ENCODE peak calls at places on chromosomes 7 and 10, in ten cellular contexts. One of them, this sample, is unnamed.

GRCh38 chr10:112475565-112476233 is 28.7 kb downstream of the VTI1A start:
- DNase-seq in epithelial cell of esophagus: peak; percentile 5
- DNase-seq in foreskin fibroblast: peak; percentile 4
- DNase-seq in dorsolateral prefrontal cortex: no peak
- DNase-seq in left ventricle myocardium inferior: no peak
- DNase-seq in astrocyte of the spinal cord: peak; percentile 28
- DNase-seq in K562: no peak
- DNase-seq in Panc1: no peak
- DNase-seq in WTC11: no peak
- DNase-seq in activated CD8-positive, alpha-beta T cell treated with anti-CD3 and anti-CD28 coated beads for 36 hours: no peak
- DNase-seq in this sample: no peak

GRCh38 chr7:157466473-157467261 is 129.9 kb downstream of the DNAJB6 start:
- DNase-seq in epithelial cell of esophagus: no peak
- DNase-seq in foreskin fibroblast: no peak
- DNase-seq in dorsolateral prefrontal cortex: no peak
- DNase-seq in left ventricle myocardium inferior: no peak
- DNase-seq in astrocyte of the spinal cord: no peak
- DNase-seq in K562: no peak
- DNase-seq in Panc1: no peak
- DNase-seq in WTC11: no peak
- DNase-seq in activated CD8-positive, alpha-beta T cell treated with anti-CD3 and anti-CD28 coated beads for 36 hours: no peak
- DNase-seq in this sample: no peak

GRCh38 chr10:17474595-17474994 is 20.2 kb upstream of the ST8SIA6 start:
- DNase-seq in epithelial cell of esophagus: peak; percentile 23
- DNase-seq in foreskin fibroblast: no peak
- DNase-seq in dorsolateral prefrontal cortex: no peak
- DNase-seq in left ventricle myocardium inferior: no peak
- DNase-seq in astrocyte of the spinal cord: no peak
- DNase-seq in K562: peak; percentile 30
- DNase-seq in Panc1: no peak
- DNase-seq in WTC11: no peak
- DNase-seq in activated CD8-positive, alpha-beta T cell treated with anti-CD3 and anti-CD28 coated beads for 36 hours: no peak
- DNase-seq in this sample: no peak

GRCh38 chr7:2106920-2107319 is 125.8 kb downstream of the MAD1L1 start:
- DNase-seq in epithelial cell of esophagus: peak; percentile 95
- DNase-seq in foreskin fibroblast: no peak
- DNase-seq in dorsolateral prefrontal cortex: no peak
- DNase-seq in left ventricle myocardium inferior: peak; percentile 50
- DNase-seq in astrocyte of the spinal cord: peak; percentile 69
- DNase-seq in K562: no peak
- DNase-seq in Panc1: no peak
- DNase-seq in WTC11: no peak
- DNase-seq in activated CD8-positive, alpha-beta T cell treated with anti-CD3 and anti-CD28 coated beads for 36 hours: no peak
- DNase-seq in this sample: no peak

GRCh38 chr7:40822861-40823260 is 688.1 kb downstream of the SUGCT start:
- DNase-seq in epithelial cell of esophagus: no peak
- DNase-seq in foreskin fibroblast: no peak
- DNase-seq in dorsolateral prefrontal cortex: no peak
- DNase-seq in left ventricle myocardium inferior: no peak
- DNase-seq in astrocyte of the spinal cord: peak; percentile 34
- DNase-seq in K562: no peak
- DNase-seq in Panc1: no peak
- DNase-seq in WTC11: no peak
- DNase-seq in activated CD8-positive, alpha-beta T cell treated with anti-CD3 and anti-CD28 coated beads for 36 hours: no peak
- DNase-seq in this sample: no peak

GRCh38 chr10:112330607-112331160 is 43.2 kb upstream of the ACSL5 start:
- DNase-seq in epithelial cell of esophagus: no peak
- DNase-seq in foreskin fibroblast: no peak
- DNase-seq in dorsolateral prefrontal cortex: no peak
- DNase-seq in left ventricle myocardium inferior: no peak
- DNase-seq in astrocyte of the spinal cord: no peak
- DNase-seq in K562: no peak
- DNase-seq in Panc1: no peak
- DNase-seq in WTC11: no peak
- DNase-seq in activated CD8-positive, alpha-beta T cell treated with anti-CD3 and anti-CD28 coated beads for 36 hours: no peak
- DNase-seq in this sample: no peak

GRCh38 chr7:129773328-129773731 is 161.8 kb downstream of the NRF1 start:
- DNase-seq in epithelial cell of esophagus: no peak
- DNase-seq in foreskin fibroblast: no peak
- DNase-seq in dorsolateral prefrontal cortex: no peak
- DNase-seq in left ventricle myocardium inferior: no peak
- DNase-seq in astrocyte of the spinal cord: no peak
- DNase-seq in K562: no peak
- DNase-seq in Panc1: no peak
- DNase-seq in WTC11: no peak
- DNase-seq in activated CD8-positive, alpha-beta T cell treated with anti-CD3 and anti-CD28 coated beads for 36 hours: no peak
- DNase-seq in this sample: no peak

GRCh38 chr10:30348378-30348776 is 701 bp downstream of the MTPAP start:
- DNase-seq in epithelial cell of esophagus: peak; percentile 14
- DNase-seq in foreskin fibroblast: no peak
- DNase-seq in dorsolateral prefrontal cortex: no peak
- DNase-seq in left ventricle myocardium inferior: no peak
- DNase-seq in astrocyte of the spinal cord: peak; percentile 41
- DNase-seq in K562: no peak
- DNase-seq in Panc1: no peak
- DNase-seq in WTC11: no peak
- DNase-seq in activated CD8-positive, alpha-beta T cell treated with anti-CD3 and anti-CD28 coated beads for 36 hours: no peak
- DNase-seq in this sample: no peak

DNA sequence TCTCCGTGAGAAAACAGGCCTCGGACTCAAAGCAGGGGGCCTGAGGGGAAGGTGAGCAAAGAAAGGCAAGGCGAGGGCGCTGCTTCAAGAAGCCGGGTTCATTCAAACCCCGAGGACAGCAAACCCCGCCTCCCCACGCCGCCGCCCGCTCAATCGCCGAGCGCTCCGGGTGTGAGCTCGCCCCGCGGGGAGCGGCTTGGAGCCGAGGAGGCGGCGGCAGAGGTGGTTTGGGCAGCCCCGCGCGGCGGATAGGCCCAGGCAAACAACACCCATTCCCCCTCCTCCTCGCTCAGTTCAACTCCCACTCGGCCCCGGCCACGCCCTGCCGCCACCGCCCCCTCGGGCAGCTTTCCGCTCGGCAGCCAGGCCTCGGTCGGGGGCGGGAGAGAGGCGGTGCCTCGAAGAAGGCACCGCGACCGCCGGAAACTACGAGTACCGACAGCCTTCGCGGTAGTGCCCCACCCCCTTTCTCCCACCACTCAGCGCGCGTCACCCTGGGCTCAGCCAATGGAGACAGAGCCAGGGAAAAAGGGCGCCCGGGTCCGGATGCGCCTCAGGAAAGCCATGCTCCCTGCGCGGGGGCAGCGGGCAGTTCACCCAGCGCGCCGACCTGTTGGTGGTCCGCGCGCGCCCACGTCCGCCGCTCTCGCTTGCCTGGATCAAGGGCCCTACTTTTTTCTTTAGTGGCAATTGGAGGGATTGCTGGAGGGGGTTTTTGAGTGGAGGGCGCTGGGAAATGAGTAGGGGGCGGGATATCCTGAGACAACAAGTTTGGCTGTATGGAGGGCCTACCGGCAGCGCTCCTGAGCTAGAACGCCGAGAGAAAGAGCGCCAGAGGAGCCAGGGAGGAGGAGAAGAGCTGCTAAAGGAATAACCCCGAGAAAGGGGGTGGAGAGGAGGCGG is 674 bp upstream of the SP4 start:
- DNase-seq in epithelial cell of esophagus: peak; percentile 99
- DNase-seq in foreskin fibroblast: peak; percentile 99
- DNase-seq in dorsolateral prefrontal cortex: peak; percentile 98
- DNase-seq in left ventricle myocardium inferior: peak; percentile 99
- DNase-seq in astrocyte of the spinal cord: peak; percentile 99
- DNase-seq in K562: peak; percentile 91
- DNase-seq in Panc1: peak; percentile 88
- DNase-seq in WTC11: peak; percentile 99
- DNase-seq in activated CD8-positive, alpha-beta T cell treated with anti-CD3 and anti-CD28 coated beads for 36 hours: peak; percentile 99
- DNase-seq in this sample: peak; percentile 99
- TF ChIP-seq CTCF in epithelial cell of esophagus: no peak
- TF ChIP-seq CTCF in foreskin fibroblast: no peak
- TF ChIP-seq CTCF in dorsolateral prefrontal cortex: peak; percentile 33
- TF ChIP-seq CTCF in left ventricle myocardium inferior: peak; percentile 42
- TF ChIP-seq CTCF in astrocyte of the spinal cord: no peak
- TF ChIP-seq CTCF in K562: no peak
- TF ChIP-seq CTCF in Panc1: no peak
- TF ChIP-seq CTCF in WTC11: no peak
- TF ChIP-seq CTCF in activated CD8-positive, alpha-beta T cell treated with anti-CD3 and anti-CD28 coated beads for 36 hours: no peak
- TF ChIP-seq CTCF in this sample: no peak

GRCh38 chr10:128630787-128631252 is 504.6 kb upstream of the MKI67 start:
- DNase-seq in epithelial cell of esophagus: peak; percentile 39
- DNase-seq in foreskin fibroblast: no peak
- DNase-seq in dorsolateral prefrontal cortex: no peak
- DNase-seq in left ventricle myocardium inferior: no peak
- DNase-seq in astrocyte of the spinal cord: no peak
- DNase-seq in K562: no peak
- DNase-seq in Panc1: no peak
- DNase-seq in WTC11: no peak
- DNase-seq in activated CD8-positive, alpha-beta T cell treated with anti-CD3 and anti-CD28 coated beads for 36 hours: no peak
- DNase-seq in this sample: no peak

GRCh38 chr10:128629111-128630096 is 503.2 kb upstream of the MKI67 start:
- DNase-seq in epithelial cell of esophagus: peak; percentile 73
- DNase-seq in foreskin fibroblast: no peak
- DNase-seq in dorsolateral prefrontal cortex: no peak
- DNase-seq in left ventricle myocardium inferior: no peak
- DNase-seq in astrocyte of the spinal cord: no peak
- DNase-seq in K562: peak; percentile 59
- DNase-seq in Panc1: peak; percentile 42
- DNase-seq in WTC11: no peak
- DNase-seq in activated CD8-positive, alpha-beta T cell treated with anti-CD3 and anti-CD28 coated beads for 36 hours: no peak
- DNase-seq in this sample: no peak

GRCh38 chr10:128631801-128632241 is 505.6 kb upstream of the MKI67 start:
- DNase-seq in epithelial cell of esophagus: no peak
- DNase-seq in foreskin fibroblast: no peak
- DNase-seq in dorsolateral prefrontal cortex: no peak
- DNase-seq in left ventricle myocardium inferior: no peak
- DNase-seq in astrocyte of the spinal cord: no peak
- DNase-seq in K562: peak; percentile 14
- DNase-seq in Panc1: no peak
- DNase-seq in WTC11: no peak
- DNase-seq in activated CD8-positive, alpha-beta T cell treated with anti-CD3 and anti-CD28 coated beads for 36 hours: no peak
- DNase-seq in this sample: no peak

GRCh38 chr10:128632694-128633093 is 506.5 kb upstream of the MKI67 start:
- DNase-seq in epithelial cell of esophagus: no peak
- DNase-seq in foreskin fibroblast: no peak
- DNase-seq in dorsolateral prefrontal cortex: no peak
- DNase-seq in left ventricle myocardium inferior: no peak
- DNase-seq in astrocyte of the spinal cord: no peak
- DNase-seq in K562: no peak
- DNase-seq in Panc1: no peak
- DNase-seq in WTC11: no peak
- DNase-seq in activated CD8-positive, alpha-beta T cell treated with anti-CD3 and anti-CD28 coated beads for 36 hours: no peak
- DNase-seq in this sample: no peak

GRCh38 chr10:128633864-128634541 is 507.8 kb upstream of the MKI67 start:
- DNase-seq in epithelial cell of esophagus: no peak
- DNase-seq in foreskin fibroblast: no peak
- DNase-seq in dorsolateral prefrontal cortex: no peak
- DNase-seq in left ventricle myocardium inferior: no peak
- DNase-seq in astrocyte of the spinal cord: no peak
- DNase-seq in K562: no peak
- DNase-seq in Panc1: no peak
- DNase-seq in WTC11: no peak
- DNase-seq in activated CD8-positive, alpha-beta T cell treated with anti-CD3 and anti-CD28 coated beads for 36 hours: no peak
- DNase-seq in this sample: no peak
- TF ChIP-seq CTCF in epithelial cell of esophagus: peak; percentile 29
- TF ChIP-seq CTCF in foreskin fibroblast: no peak
- TF ChIP-seq CTCF in dorsolateral prefrontal cortex: no peak
- TF ChIP-seq CTCF in left ventricle myocardium inferior: peak; percentile 50
- TF ChIP-seq CTCF in astrocyte of the spinal cord: no peak
- TF ChIP-seq CTCF in K562: peak; percentile 28
- TF ChIP-seq CTCF in Panc1: peak; percentile 40
- TF ChIP-seq CTCF in WTC11: no peak
- TF ChIP-seq CTCF in activated CD8-positive, alpha-beta T cell treated with anti-CD3 and anti-CD28 coated beads for 36 hours: no peak
- TF ChIP-seq CTCF in this sample: no peak

GRCh38 chr7:75798770-75799169 is 14.8 kb downstream of the CCL24 start:
- DNase-seq in epithelial cell of esophagus: no peak
- DNase-seq in foreskin fibroblast: no peak
- DNase-seq in dorsolateral prefrontal cortex: no peak
- DNase-seq in left ventricle myocardium inferior: no peak
- DNase-seq in astrocyte of the spinal cord: no peak
- DNase-seq in K562: no peak
- DNase-seq in Panc1: no peak
- DNase-seq in WTC11: no peak
- DNase-seq in activated CD8-positive, alpha-beta T cell treated with anti-CD3 and anti-CD28 coated beads for 36 hours: peak; percentile 12
- DNase-seq in this sample: no peak
- TF ChIP-seq CTCF in epithelial cell of esophagus: no peak
- TF ChIP-seq CTCF in foreskin fibroblast: no peak
- TF ChIP-seq CTCF in dorsolateral prefrontal cortex: no peak
- TF ChIP-seq CTCF in left ventricle myocardium inferior: no peak
- TF ChIP-seq CTCF in astrocyte of the spinal cord: no peak
- TF ChIP-seq CTCF in K562: no peak
- TF ChIP-seq CTCF in Panc1: no peak
- TF ChIP-seq CTCF in WTC11: no peak
- TF ChIP-seq CTCF in activated CD8-positive, alpha-beta T cell treated with anti-CD3 and anti-CD28 coated beads for 36 hours: no peak
- TF ChIP-seq CTCF in this sample: no peak

DNA sequence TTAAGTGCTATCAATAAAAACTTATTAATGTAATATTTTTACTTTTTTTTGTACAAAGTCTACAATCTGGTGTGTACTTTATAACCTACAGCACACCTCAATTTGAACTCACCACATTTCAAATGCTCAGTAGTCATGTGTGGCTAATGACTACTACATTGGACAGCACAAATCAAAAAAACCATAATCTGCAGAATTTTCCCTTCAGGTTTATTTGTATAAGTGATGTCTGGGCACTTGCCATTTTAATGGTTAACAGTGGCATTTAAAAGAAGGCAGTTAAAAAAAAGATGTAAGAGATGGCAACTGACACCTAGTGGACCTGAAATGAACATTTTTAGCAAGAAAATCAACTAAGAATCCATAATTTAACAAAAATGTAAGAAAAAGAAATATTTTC is 124.6 kb upstream of the NRBF2 start:
- DNase-seq in epithelial cell of esophagus: no peak
- DNase-seq in foreskin fibroblast: no peak
- DNase-seq in dorsolateral prefrontal cortex: no peak
- DNase-seq in left ventricle myocardium inferior: no peak
- DNase-seq in astrocyte of the spinal cord: no peak
- DNase-seq in K562: no peak
- DNase-seq in Panc1: no peak
- DNase-seq in WTC11: no peak
- DNase-seq in activated CD8-positive, alpha-beta T cell treated with anti-CD3 and anti-CD28 coated beads for 36 hours: no peak
- DNase-seq in this sample: no peak
- TF ChIP-seq CTCF in epithelial cell of esophagus: no peak
- TF ChIP-seq CTCF in foreskin fibroblast: no peak
- TF ChIP-seq CTCF in dorsolateral prefrontal cortex: no peak
- TF ChIP-seq CTCF in left ventricle myocardium inferior: no peak
- TF ChIP-seq CTCF in astrocyte of the spinal cord: no peak
- TF ChIP-seq CTCF in K562: no peak
- TF ChIP-seq CTCF in Panc1: no peak
- TF ChIP-seq CTCF in WTC11: no peak
- TF ChIP-seq CTCF in activated CD8-positive, alpha-beta T cell treated with anti-CD3 and anti-CD28 coated beads for 36 hours: no peak
- TF ChIP-seq CTCF in this sample: no peak

GRCh38 chr10:24396396-24396795 is 187.5 kb downstream of the KIAA1217 start:
- DNase-seq in epithelial cell of esophagus: no peak
- DNase-seq in foreskin fibroblast: no peak
- DNase-seq in dorsolateral prefrontal cortex: no peak
- DNase-seq in left ventricle myocardium inferior: no peak
- DNase-seq in astrocyte of the spinal cord: no peak
- DNase-seq in K562: no peak
- DNase-seq in Panc1: no peak
- DNase-seq in WTC11: no peak
- DNase-seq in activated CD8-positive, alpha-beta T cell treated with anti-CD3 and anti-CD28 coated beads for 36 hours: no peak
- DNase-seq in this sample: no peak
- TF ChIP-seq CTCF in epithelial cell of esophagus: peak; percentile 15
- TF ChIP-seq CTCF in foreskin fibroblast: peak; percentile 13
- TF ChIP-seq CTCF in dorsolateral prefrontal cortex: no peak
- TF ChIP-seq CTCF in left ventricle myocardium inferior: peak; percentile 21
- TF ChIP-seq CTCF in astrocyte of the spinal cord: peak; percentile 33
- TF ChIP-seq CTCF in K562: peak; percentile 23
- TF ChIP-seq CTCF in Panc1: no peak
- TF ChIP-seq CTCF in WTC11: no peak
- TF ChIP-seq CTCF in activated CD8-positive, alpha-beta T cell treated with anti-CD3 and anti-CD28 coated beads for 36 hours: no peak
- TF ChIP-seq CTCF in this sample: no peak